ENCODE peak calls at places on chromosome 3, in five cellular contexts. U, Z, T, I and Y are unnamed samples.

GRCh38 chr3:16600771-16601538 is 4.3 kb downstream of the DAZL start:
- DNase-seq in I (peak), U (peak), T (peak), Z (peak), Y (peak)

GRCh38 chr3:291028-291427 is 94.5 kb downstream of the CHL1 start:
- DNase-seq in U (no peak), T (no peak), Z (no peak), I (no peak), Y (no peak)

GRCh38 chr3:51539291-51539891 is 872 bp downstream of the RAD54L2 start:
- DNase-seq in I (peak), T (peak), Z (peak), U (peak), Y (peak)

GRCh38 chr3:58487140-58487886 is 4.6 kb upstream of the KCTD6 start:
- DNase-seq in U (peak), Z (no peak), T (no peak), I (no peak), Y (no peak)

GRCh38 chr3:180684807-180685206 is 5.5 kb upstream of the CCDC39 start:
- DNase-seq in Z (no peak), T (no peak), I (no peak), U (no peak), Y (no peak)

GRCh38 chr3:113606539-113607218 is 74.3 kb downstream of the SIDT1 start:
- DNase-seq in Z (no peak), T (peak), I (no peak), U (no peak), Y (no peak)

GRCh38 chr3:134029256-134029733 is 430 bp downstream of the SLCO2A1 start:
- DNase-seq in U (peak), I (no peak), Z (no peak), T (no peak), Y (no peak)

GRCh38 chr3:25849641-25850040 is 59.8 kb downstream of the OXSM start:
- DNase-seq in U (peak), Z (no peak), I (no peak), T (no peak), Y (no peak)

GRCh38 chr3:154324919-154325318 is 632 bp upstream of the DHX36 start:
- DNase-seq in I (no peak), U (no peak), T (no peak), Z (no peak), Y (no peak)

GRCh38 chr3:116141724-116142123 is 303.6 kb downstream of the LSAMP start:
- DNase-seq in U (no peak), T (no peak), I (no peak), Z (no peak), Y (no peak)

GRCh38 chr3:71245052-71245488 is 338.5 kb downstream of the FOXP1 start:
- DNase-seq in T (no peak), Z (peak), U (peak), I (no peak), Y (peak)

GRCh38 chr3:126117786-126118185 is 33.9 kb upstream of the SLC41A3 start:
- DNase-seq in Z (no peak), T (no peak), U (no peak), I (no peak), Y (no peak)

GRCh38 chr3:62662680-62663079 is 212.5 kb downstream of the CADPS start:
- DNase-seq in U (no peak), I (no peak), T (no peak), Z (no peak), Y (no peak)

GRCh38 chr3:171972965-171973364 is 66.4 kb upstream of the FNDC3B start:
- DNase-seq in T (no peak), I (no peak), U (peak), Z (no peak), Y (no peak)

DNA sequence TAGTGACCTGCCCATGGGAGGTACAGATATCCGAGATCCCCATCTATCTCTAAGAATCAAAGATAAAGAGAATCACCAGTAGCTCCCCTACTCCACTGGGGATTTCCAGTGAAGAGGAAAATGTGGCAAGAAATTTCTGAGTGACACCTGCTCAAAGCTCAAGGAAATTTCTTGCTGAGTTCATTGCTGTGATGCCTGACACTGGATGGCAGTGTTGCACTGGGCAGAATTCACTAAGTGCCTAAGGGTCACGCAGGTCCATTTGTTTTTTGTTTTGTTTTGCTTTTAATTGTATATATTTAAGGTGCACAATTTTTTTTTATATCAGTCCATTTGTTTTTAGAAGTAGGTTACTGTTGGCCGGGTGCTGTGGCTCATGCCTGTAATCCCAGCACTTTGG is 109.5 kb upstream of the KCNAB1 start:
- DNase-seq in Z (peak), I (peak), U (peak), T (peak), Y (peak)
- TF ChIP-seq CTCF in Z (peak), I (no peak), U (peak), T (peak), Y (peak)

GRCh38 chr3:21839592-21839991 is 88.6 kb upstream of the ZNF385D start:
- DNase-seq in Z (peak), I (no peak), U (peak), T (peak), Y (peak)
- TF ChIP-seq CTCF in Z (peak), I (peak), U (peak), T (peak), Y (peak)

GRCh38 chr3:20125289-20125688 is 60.7 kb downstream of the SGO1 start:
- DNase-seq in T (no peak), I (no peak), Z (no peak), U (no peak), Y (no peak)

GRCh38 chr3:20128378-20128777 is 57.6 kb downstream of the SGO1 start:
- DNase-seq in Z (no peak), U (no peak), T (no peak), I (no peak), Y (no peak)

GRCh38 chr3:20125912-20126311 is 60.1 kb downstream of the SGO1 start:
- DNase-seq in U (no peak), T (peak), I (no peak), Z (no peak), Y (no peak)

DNA sequence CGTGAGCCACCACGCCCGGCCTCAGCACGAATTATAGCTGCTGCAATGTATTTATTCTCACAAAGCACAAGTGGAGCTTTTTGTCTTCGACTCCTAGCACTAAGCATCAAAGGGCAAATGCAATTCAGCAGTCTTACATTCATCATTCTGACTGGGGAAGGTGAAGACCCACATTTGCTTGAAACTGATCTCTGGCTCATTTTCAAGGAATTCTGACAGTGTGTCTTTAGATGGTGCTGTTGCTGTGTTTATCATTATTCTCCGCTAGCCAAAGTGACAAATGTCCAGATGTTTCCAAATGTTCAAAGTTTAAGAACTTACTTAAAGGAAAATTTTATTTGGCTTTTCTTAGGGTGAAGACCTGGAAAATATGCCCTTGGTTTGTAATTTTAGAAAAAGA is 55.9 kb downstream of the SGO1 start:
- DNase-seq in U (no peak), Z (no peak), T (no peak), I (no peak), Y (no peak)
- TF ChIP-seq CTCF in U (no peak), Z (no peak), T (no peak), I (no peak), Y (no peak)

GRCh38 chr3:191143224-191143623 is 55.8 kb upstream of the OSTN start:
- DNase-seq in I (no peak), Z (no peak), T (no peak), U (peak), Y (no peak)

GRCh38 chr3:191151653-191152052 is 47.4 kb upstream of the OSTN start:
- DNase-seq in T (no peak), U (no peak), Z (no peak), I (no peak), Y (no peak)

DNA sequence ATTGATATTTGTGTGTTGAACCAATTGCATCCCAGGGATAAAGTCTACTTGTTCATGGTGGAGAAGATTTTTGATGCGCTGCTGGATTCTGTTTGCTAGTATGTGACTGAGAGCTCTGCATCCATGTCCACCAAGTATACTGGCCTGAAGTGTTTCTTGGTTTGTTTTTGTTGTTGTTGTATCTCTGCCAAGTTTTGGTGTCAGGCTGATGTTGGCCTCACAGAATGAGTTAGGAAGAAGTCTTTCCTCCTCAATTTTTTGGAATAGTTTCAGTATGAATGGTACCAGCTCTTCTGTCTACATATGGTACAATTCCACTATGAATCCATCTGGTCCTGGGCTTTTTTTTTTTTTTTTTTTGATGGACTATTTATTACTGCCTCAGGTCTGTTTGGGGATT is 50.9 kb upstream of the OSTN start:
- DNase-seq in I (no peak), U (peak), Z (no peak), T (no peak), Y (no peak)
- TF ChIP-seq CTCF in I (no peak), U (no peak), Z (no peak), T (no peak), Y (no peak)

GRCh38 chr3:60742606-60743145 is 508.6 kb downstream of the FHIT start:
- DNase-seq in U (peak), I (peak), Z (peak), T (no peak), Y (peak)
- TF ChIP-seq CTCF in U (peak), I (peak), Z (peak), T (no peak), Y (peak)

DNA sequence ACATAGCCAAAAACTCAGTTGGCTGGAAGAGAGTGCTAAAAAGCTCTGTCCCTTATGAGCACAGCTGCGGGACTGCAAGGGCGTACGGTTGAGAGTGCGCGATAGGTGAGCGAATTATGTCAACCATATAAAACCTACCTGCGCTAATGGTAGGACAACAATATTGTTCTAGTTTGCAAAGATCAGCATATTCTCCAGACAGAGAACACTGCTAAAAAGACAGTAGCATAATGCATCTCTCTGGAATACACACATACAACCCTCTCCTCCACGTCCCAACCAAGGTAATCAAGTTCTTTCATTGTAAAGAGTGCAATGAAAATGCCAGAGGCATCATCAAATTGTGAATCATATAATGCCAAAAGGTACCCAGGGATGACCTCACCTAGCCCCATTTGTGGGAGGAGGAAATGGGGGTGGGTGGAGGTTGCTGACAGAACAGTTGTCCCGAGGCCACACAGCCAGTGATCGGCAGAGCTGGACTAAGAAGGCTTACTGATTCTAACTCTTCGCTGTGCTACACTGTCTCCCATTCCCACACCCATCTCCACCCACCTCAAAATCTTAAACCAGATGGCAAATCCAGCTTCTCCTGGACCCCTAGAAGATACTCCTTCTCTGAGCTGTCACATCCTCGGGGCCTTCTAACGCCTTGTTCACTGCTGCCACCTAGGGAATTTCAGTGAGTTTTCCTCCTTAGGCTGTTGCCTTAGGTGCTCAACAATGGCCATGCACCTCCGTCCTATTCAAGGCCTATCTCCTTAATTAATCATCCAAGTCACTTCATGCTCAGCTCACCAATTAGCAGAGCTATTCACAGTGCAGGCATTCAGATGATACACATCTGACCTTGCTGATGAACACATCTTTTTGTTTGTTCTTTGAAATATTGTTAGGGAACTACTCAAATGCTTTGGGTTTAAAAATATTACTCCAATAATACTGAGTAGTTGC is 60.7 kb downstream of the RPL22L1 start:
- DNase-seq in U (peak), Z (peak), T (peak), I (peak), Y (peak)
- TF ChIP-seq CTCF in U (peak), Z (peak), T (peak), I (no peak), Y (peak)

GRCh38 chr3:42733501-42734262 is 31.1 kb upstream of the HHATL start:
- DNase-seq in Z (no peak), I (no peak), T (no peak), U (no peak), Y (no peak)

GRCh38 chr3:42732196-42732828 is 29.7 kb upstream of the HHATL start:
- DNase-seq in I (no peak), U (no peak), T (no peak), Z (peak), Y (no peak)

GRCh38 chr3:42734263-42734860 is 31.8 kb upstream of the HHATL start:
- DNase-seq in I (no peak), Z (no peak), U (no peak), T (no peak), Y (no peak)

GRCh38 chr3:42731476-42732195 is 29.0 kb upstream of the HHATL start:
- DNase-seq in U (no peak), Z (no peak), T (no peak), I (no peak), Y (no peak)

DNA sequence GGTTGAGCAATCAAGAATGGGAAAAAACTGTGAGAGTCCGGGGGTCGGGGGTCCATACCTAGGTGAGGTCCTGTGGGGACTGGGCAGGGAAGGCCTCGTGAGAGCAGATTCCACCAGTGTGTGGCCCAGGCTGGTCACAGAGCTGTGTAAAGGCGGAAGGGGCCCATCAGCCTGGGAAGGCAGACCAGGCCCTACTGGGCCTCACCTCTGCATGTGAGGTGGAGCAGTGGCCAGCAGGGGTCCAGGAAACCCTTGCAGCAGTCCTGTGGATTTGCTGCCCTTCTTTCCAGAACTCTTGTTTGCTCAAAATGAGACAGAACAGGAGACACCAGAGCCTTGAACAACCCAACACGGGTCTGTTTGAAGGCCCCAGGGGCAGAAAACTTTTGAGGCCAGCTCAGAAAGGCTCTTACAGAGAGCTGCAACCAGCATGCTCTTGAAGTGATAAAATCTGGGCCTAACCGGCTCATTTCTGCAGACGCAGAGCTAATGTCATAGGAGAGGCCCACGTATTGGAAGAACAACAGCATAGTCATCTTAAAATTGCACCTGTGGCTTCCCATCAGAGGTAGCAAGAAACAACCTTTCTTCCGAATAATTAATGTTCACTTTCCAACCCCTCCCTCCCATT is 30.3 kb upstream of the HHATL start:
- DNase-seq in I (peak), T (no peak), Z (no peak), U (no peak), Y (peak)
- TF ChIP-seq CTCF in I (peak), T (peak), Z (no peak), U (peak), Y (peak)